ENCODE peak calls at places on chromosomes 12 and 14, in five cellular contexts. One of them, this sample, is unnamed.

GRCh38 chr12:57935839-57936512 is 5.4 kb upstream of the ATP23 start:
- DNase-seq in H9: peak
- DNase-seq in cardiac muscle cell: peak
- DNase-seq in K562: peak
- DNase-seq in lower lobe of right lung: peak
- DNase-seq in this sample: peak

GRCh38 chr12:31951008-31951407 is 8.2 kb upstream of the RESF1 start:
- DNase-seq in H9: no peak
- DNase-seq in cardiac muscle cell: no peak
- DNase-seq in K562: no peak
- DNase-seq in lower lobe of right lung: no peak
- DNase-seq in this sample: no peak

GRCh38 chr14:104253223-104253822 is 114.9 kb downstream of the KIF26A start:
- DNase-seq in H9: peak
- DNase-seq in cardiac muscle cell: no peak
- DNase-seq in K562: no peak
- DNase-seq in lower lobe of right lung: peak
- DNase-seq in this sample: peak

GRCh38 chr12:44626883-44627282 is 249.2 kb downstream of the NELL2 start:
- DNase-seq in H9: no peak
- DNase-seq in cardiac muscle cell: no peak
- DNase-seq in K562: no peak
- DNase-seq in lower lobe of right lung: no peak
- DNase-seq in this sample: no peak

GRCh38 chr12:105198961-105199360 is 37.0 kb downstream of the APPL2 start:
- DNase-seq in H9: no peak
- DNase-seq in cardiac muscle cell: no peak
- DNase-seq in K562: no peak
- DNase-seq in lower lobe of right lung: no peak
- DNase-seq in this sample: no peak

GRCh38 chr12:28216016-28216415 is 25.8 kb downstream of the CCDC91 start:
- DNase-seq in H9: no peak
- DNase-seq in cardiac muscle cell: no peak
- DNase-seq in K562: no peak
- DNase-seq in lower lobe of right lung: no peak
- DNase-seq in this sample: no peak

GRCh38 chr12:29743801-29744200 is 39.9 kb downstream of the TMTC1 start:
- DNase-seq in H9: peak
- DNase-seq in cardiac muscle cell: peak
- DNase-seq in K562: no peak
- DNase-seq in lower lobe of right lung: no peak
- DNase-seq in this sample: no peak

GRCh38 chr14:61578745-61579144 is 116.6 kb upstream of the HIF1A start:
- DNase-seq in H9: no peak
- DNase-seq in cardiac muscle cell: peak
- DNase-seq in K562: no peak
- DNase-seq in lower lobe of right lung: no peak
- DNase-seq in this sample: no peak

GRCh38 chr12:47813491-47814196 is 6.1 kb downstream of the HDAC7 start:
- DNase-seq in H9: peak
- DNase-seq in cardiac muscle cell: no peak
- DNase-seq in K562: peak
- DNase-seq in lower lobe of right lung: no peak
- DNase-seq in this sample: peak

GRCh38 chr12:97552410-97553050 is 89.9 kb downstream of the RMST start:
- DNase-seq in H9: no peak
- DNase-seq in cardiac muscle cell: no peak
- DNase-seq in K562: no peak
- DNase-seq in lower lobe of right lung: no peak
- DNase-seq in this sample: no peak

GRCh38 chr12:124910561-124911478 is 3.6 kb downstream of the UBC start:
- DNase-seq in H9: no peak
- DNase-seq in cardiac muscle cell: peak
- DNase-seq in K562: no peak
- DNase-seq in lower lobe of right lung: no peak
- DNase-seq in this sample: no peak

GRCh38 chr12:16526693-16527092 is 79.3 kb downstream of the LMO3 start:
- DNase-seq in H9: no peak
- DNase-seq in cardiac muscle cell: peak
- DNase-seq in K562: no peak
- DNase-seq in lower lobe of right lung: no peak
- DNase-seq in this sample: no peak

GRCh38 chr12:108305520-108305919 is 33.6 kb downstream of the CMKLR1 start:
- DNase-seq in H9: no peak
- DNase-seq in cardiac muscle cell: peak
- DNase-seq in K562: no peak
- DNase-seq in lower lobe of right lung: peak
- DNase-seq in this sample: peak

GRCh38 chr12:132488127-132489077 is 1.5 kb upstream of the FBRSL1 start:
- DNase-seq in H9: no peak
- DNase-seq in cardiac muscle cell: no peak
- DNase-seq in K562: peak
- DNase-seq in lower lobe of right lung: peak
- DNase-seq in this sample: peak

GRCh38 chr14:77043984-77044485 is 15.5 kb upstream of the IRF2BPL start:
- DNase-seq in H9: no peak
- DNase-seq in cardiac muscle cell: no peak
- DNase-seq in K562: no peak
- DNase-seq in lower lobe of right lung: no peak
- DNase-seq in this sample: peak

GRCh38 chr12:104785886-104786285 is 172.2 kb downstream of the SLC41A2 start:
- DNase-seq in H9: no peak
- DNase-seq in cardiac muscle cell: no peak
- DNase-seq in K562: peak
- DNase-seq in lower lobe of right lung: no peak
- DNase-seq in this sample: no peak

GRCh38 chr12:50515587-50515986 is 10.8 kb downstream of the DIP2B start:
- DNase-seq in H9: no peak
- DNase-seq in cardiac muscle cell: no peak
- DNase-seq in K562: no peak
- DNase-seq in lower lobe of right lung: no peak
- DNase-seq in this sample: no peak
- H3K27ac ChIP-seq in H9: no peak
- H3K27ac ChIP-seq in cardiac muscle cell: peak
- H3K27ac ChIP-seq in K562: no peak
- H3K27ac ChIP-seq in lower lobe of right lung: no peak
- H3K27ac ChIP-seq in this sample: no peak

GRCh38 chr12:110249105-110249504 is 31.9 kb upstream of the ATP2A2 start:
- DNase-seq in H9: peak
- DNase-seq in cardiac muscle cell: no peak
- DNase-seq in K562: no peak
- DNase-seq in lower lobe of right lung: no peak
- DNase-seq in this sample: no peak
- H3K27ac ChIP-seq in H9: no peak
- H3K27ac ChIP-seq in cardiac muscle cell: peak
- H3K27ac ChIP-seq in K562: no peak
- H3K27ac ChIP-seq in lower lobe of right lung: peak
- H3K27ac ChIP-seq in this sample: peak

GRCh38 chr14:101007004-101007614 is 103.6 kb upstream of the RTL1 start:
- DNase-seq in H9: no peak
- DNase-seq in cardiac muscle cell: no peak
- DNase-seq in K562: no peak
- DNase-seq in lower lobe of right lung: no peak
- DNase-seq in this sample: no peak

GRCh38 chr14:101007765-101008164 is 104.2 kb upstream of the RTL1 start:
- DNase-seq in H9: no peak
- DNase-seq in cardiac muscle cell: no peak
- DNase-seq in K562: no peak
- DNase-seq in lower lobe of right lung: no peak
- DNase-seq in this sample: no peak

GRCh38 chr14:101005447-101005846 is 101.9 kb upstream of the RTL1 start:
- DNase-seq in H9: peak
- DNase-seq in cardiac muscle cell: no peak
- DNase-seq in K562: no peak
- DNase-seq in lower lobe of right lung: peak
- DNase-seq in this sample: peak

GRCh38 chr14:101004954-101005353 is 101.4 kb upstream of the RTL1 start:
- DNase-seq in H9: no peak
- DNase-seq in cardiac muscle cell: peak
- DNase-seq in K562: no peak
- DNase-seq in lower lobe of right lung: no peak
- DNase-seq in this sample: no peak

DNA sequence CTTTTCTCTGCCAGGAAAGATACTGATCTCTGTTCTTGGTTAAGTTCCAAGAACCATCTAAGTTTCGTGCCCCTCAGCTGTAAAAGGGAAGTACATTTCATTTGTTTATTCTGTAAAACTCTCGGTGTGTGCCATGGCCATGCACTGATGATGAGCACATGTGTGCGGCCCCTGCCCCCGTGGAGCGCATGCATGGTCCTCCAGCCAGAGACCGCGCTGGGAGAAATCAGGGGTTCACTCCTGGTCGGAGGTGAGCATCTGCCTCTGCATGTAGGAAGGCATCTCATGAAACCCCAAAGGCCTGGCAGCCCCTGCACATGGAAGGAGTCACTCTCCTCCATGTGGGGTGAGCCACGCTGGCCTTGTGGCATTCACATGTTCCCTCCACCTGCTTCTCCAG is 102.5 kb upstream of the RTL1 start:
- DNase-seq in H9: peak
- DNase-seq in cardiac muscle cell: no peak
- DNase-seq in K562: no peak
- DNase-seq in lower lobe of right lung: no peak
- DNase-seq in this sample: no peak
- H3K27ac ChIP-seq in H9: no peak
- H3K27ac ChIP-seq in cardiac muscle cell: no peak
- H3K27ac ChIP-seq in K562: no peak
- H3K27ac ChIP-seq in lower lobe of right lung: peak
- H3K27ac ChIP-seq in this sample: no peak

GRCh38 chr12:53728206-53728605 is 954 bp upstream of the CALCOCO1 start:
- DNase-seq in H9: no peak
- DNase-seq in cardiac muscle cell: no peak
- DNase-seq in K562: no peak
- DNase-seq in lower lobe of right lung: no peak
- DNase-seq in this sample: no peak
- H3K27ac ChIP-seq in H9: no peak
- H3K27ac ChIP-seq in cardiac muscle cell: no peak
- H3K27ac ChIP-seq in K562: peak
- H3K27ac ChIP-seq in lower lobe of right lung: peak
- H3K27ac ChIP-seq in this sample: peak

GRCh38 chr12:113333111-113333750 is 1.7 kb downstream of the SLC8B1 start:
- DNase-seq in H9: no peak
- DNase-seq in cardiac muscle cell: no peak
- DNase-seq in K562: no peak
- DNase-seq in lower lobe of right lung: no peak
- DNase-seq in this sample: no peak
- H3K27ac ChIP-seq in H9: no peak
- H3K27ac ChIP-seq in cardiac muscle cell: no peak
- H3K27ac ChIP-seq in K562: peak
- H3K27ac ChIP-seq in lower lobe of right lung: no peak
- H3K27ac ChIP-seq in this sample: no peak

GRCh38 chr14:50533314-50533705 is 941 bp upstream of the MAP4K5 start:
- DNase-seq in H9: no peak
- DNase-seq in cardiac muscle cell: no peak
- DNase-seq in K562: no peak
- DNase-seq in lower lobe of right lung: no peak
- DNase-seq in this sample: no peak
- H3K27ac ChIP-seq in H9: no peak
- H3K27ac ChIP-seq in cardiac muscle cell: no peak
- H3K27ac ChIP-seq in K562: no peak
- H3K27ac ChIP-seq in lower lobe of right lung: peak
- H3K27ac ChIP-seq in this sample: no peak

GRCh38 chr14:63473194-63473788 is 69.9 kb downstream of the PPP2R5E start:
- DNase-seq in H9: no peak
- DNase-seq in cardiac muscle cell: no peak
- DNase-seq in K562: no peak
- DNase-seq in lower lobe of right lung: no peak
- DNase-seq in this sample: no peak
- H3K27ac ChIP-seq in H9: no peak
- H3K27ac ChIP-seq in cardiac muscle cell: peak
- H3K27ac ChIP-seq in K562: peak
- H3K27ac ChIP-seq in lower lobe of right lung: no peak
- H3K27ac ChIP-seq in this sample: no peak

GRCh38 chr14:35155962-35156361 is 33.6 kb downstream of the PRORP start:
- DNase-seq in H9: no peak
- DNase-seq in cardiac muscle cell: peak
- DNase-seq in K562: no peak
- DNase-seq in lower lobe of right lung: no peak
- DNase-seq in this sample: no peak
- H3K27ac ChIP-seq in H9: no peak
- H3K27ac ChIP-seq in cardiac muscle cell: no peak
- H3K27ac ChIP-seq in K562: no peak
- H3K27ac ChIP-seq in lower lobe of right lung: peak
- H3K27ac ChIP-seq in this sample: no peak

DNA sequence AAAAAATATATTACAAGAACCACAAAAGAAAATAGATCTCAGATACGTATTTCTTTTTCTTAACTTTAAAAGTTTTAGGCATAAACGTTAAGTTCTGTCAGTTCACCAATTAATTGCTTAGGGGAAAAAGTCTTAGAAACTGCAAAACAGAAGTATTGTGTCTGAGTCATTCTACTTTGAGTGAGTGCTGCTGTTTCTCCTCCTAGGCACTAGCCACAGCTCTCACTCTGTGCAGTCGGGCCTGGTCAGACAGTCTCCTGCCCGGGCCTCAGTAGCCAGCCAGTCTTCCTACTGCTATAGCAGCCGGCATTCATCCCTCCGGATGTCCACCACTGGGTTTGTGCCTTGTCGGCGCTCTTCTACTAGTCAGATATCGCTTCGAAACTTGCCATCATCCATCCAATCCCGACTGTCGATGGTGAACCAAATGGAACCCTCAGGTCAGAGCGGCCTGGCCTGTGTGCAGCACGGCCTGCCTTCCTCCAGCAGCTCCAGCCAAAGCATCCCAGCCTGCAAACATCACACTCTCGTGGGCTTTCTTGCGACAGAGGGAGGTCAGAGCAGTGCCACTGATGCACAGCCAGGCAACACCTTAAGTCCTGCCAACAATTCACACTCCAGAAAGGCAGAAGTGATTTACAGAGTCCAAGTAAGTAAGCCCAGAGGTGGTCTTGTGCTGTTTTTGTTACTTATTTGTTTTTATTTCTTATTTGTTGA is 201.3 kb downstream of the PCNX1 start:
- DNase-seq in H9: no peak
- DNase-seq in cardiac muscle cell: no peak
- DNase-seq in K562: no peak
- DNase-seq in lower lobe of right lung: no peak
- DNase-seq in this sample: no peak
- H3K27ac ChIP-seq in H9: no peak
- H3K27ac ChIP-seq in cardiac muscle cell: no peak
- H3K27ac ChIP-seq in K562: no peak
- H3K27ac ChIP-seq in lower lobe of right lung: no peak
- H3K27ac ChIP-seq in this sample: no peak